ENCODE peak calls at places on chromosomes 12 and 14, in four cellular contexts. D is iPS DF 6.9, X is adipocyte, M is lung. W is an unnamed sample. For H3K36me3 and H3K4me1, the result is how much of the 10 kb centered on the place peaks cover.

GRCh38 chr12:9741726-9742125 is 8.8 kb upstream of the CLECL1 start:
- DNase-seq in D (no peak), X (no peak), M (no peak), W (no peak)

GRCh38 chr14:96585672-96586013 is 83.5 kb downstream of the PAPOLA start:
- DNase-seq in D (no peak), X (no peak), M (no peak), W (no peak)

GRCh38 chr12:6824962-6825381 is 3.2 kb upstream of the P3H3 start:
- DNase-seq in D (no peak), X (peak), M (no peak), W (no peak)

GRCh38 chr14:81449576-81449975 is 49.5 kb upstream of the STON2 start:
- DNase-seq in D (no peak), X (no peak), M (no peak), W (no peak)

GRCh38 chr12:110639336-110640178 is 25.6 kb downstream of the TCTN1 start:
- DNase-seq in D (no peak), X (peak), M (no peak), W (no peak)

GRCh38 chr12:34405286-34406227 is 383.3 kb downstream of the ALG10 start:
- DNase-seq in D (no peak), X (no peak), M (peak), W (no peak)

GRCh38 chr12:6851153-6851920 is at the start of gene CDCA3:
- DNase-seq in D (peak), X (peak), M (peak), W (peak)

GRCh38 chr12:31517994-31518393 is 72.9 kb downstream of the DENND5B start:
- DNase-seq in D (no peak), X (peak), M (no peak), W (no peak)

GRCh38 chr14:81233615-81234014 is 12.9 kb upstream of the GTF2A1 start:
- DNase-seq in D (no peak), X (no peak), M (no peak), W (no peak)

GRCh38 chr12:97763113-97763512 is 300.5 kb downstream of the RMST start:
- DNase-seq in D (no peak), X (no peak), M (no peak), W (no peak)

GRCh38 chr12:52208424-52209165 is 16.8 kb upstream of the KRT80 start:
- DNase-seq in D (no peak), X (no peak), M (no peak), W (no peak)

GRCh38 chr12:68943848-68944247 is 10.9 kb upstream of the CPM start:
- DNase-seq in D (no peak), X (no peak), M (no peak), W (no peak)

GRCh38 chr12:96487214-96487613 is 2.2 kb upstream of the CFAP54 start:
- DNase-seq in D (no peak), X (peak), M (no peak), W (no peak)

GRCh38 chr14:92615451-92615850 is 101.9 kb downstream of the RIN3 start:
- DNase-seq in D (no peak), X (no peak), M (no peak), W (peak)

GRCh38 chr12:82055391-82055790 is 296.2 kb upstream of the PPFIA2 start:
- DNase-seq in D (no peak), X (no peak), M (no peak), W (no peak)

GRCh38 chr12:121189887-121190155 is 20.1 kb upstream of the P2RX4 start:
- DNase-seq in D (no peak), X (no peak), M (no peak), W (no peak)

GRCh38 chr12:88578274-88578673 is 2.0 kb downstream of the KITLG start:
- DNase-seq in D (no peak), X (peak), M (no peak), W (no peak)

GRCh38 chr14:56339855-56340701 is 221.9 kb downstream of the PELI2 start:
- DNase-seq in D (no peak), X (peak), M (peak), W (peak)

GRCh38 chr14:75559451-75560187 is 18.8 kb upstream of the FLVCR2 start:
- DNase-seq in D (no peak), X (peak), M (peak), W (no peak)

GRCh38 chr12:29350080-29350479 is 30.9 kb downstream of the ERGIC2 start:
- DNase-seq in D (no peak), X (peak), M (no peak), W (no peak)

GRCh38 chr12:5988659-5989116 is 43.6 kb upstream of the ANO2 start:
- DNase-seq in D (peak), X (peak), M (peak), W (peak)

GRCh38 chr14:96255501-96256366 is at the start of gene BDKRB1:
- DNase-seq in D (no peak), X (peak), M (no peak), W (no peak)

GRCh38 chr14:93686313-93686712 is 102.0 kb downstream of the PRIMA1 start:
- DNase-seq in D (no peak), X (peak), M (no peak), W (no peak)

GRCh38 chr14:31154956-31155355 is 52.6 kb downstream of the HECTD1 start:
- DNase-seq in D (no peak), X (peak), M (no peak), W (no peak)

GRCh38 chr12:69732088-69732487 is 6.6 kb upstream of the RAB3IP start:
- DNase-seq in D (no peak), X (no peak), M (no peak), W (no peak)

GRCh38 chr12:30529489-30530269 is 166.0 kb downstream of the IPO8 start:
- DNase-seq in D (no peak), X (no peak), M (no peak), W (no peak)

GRCh38 chr14:35944847-35945246 is 118.7 kb downstream of the BRMS1L start:
- DNase-seq in D (peak), X (no peak), M (no peak), W (peak)

GRCh38 chr14:54147285-54147684 is 190.7 kb upstream of the BMP4 start:
- DNase-seq in D (no peak), X (peak), M (no peak), W (no peak)

GRCh38 chr14:60035177-60035576 is 56.5 kb upstream of the PCNX4 start:
- DNase-seq in D (no peak), X (no peak), M (no peak), W (no peak)

GRCh38 chr12:49903700-49904423 is at the start of gene FAIM2:
- DNase-seq in D (no peak), X (peak), M (no peak), W (no peak)

GRCh38 chr12:2624543-2625266 is 170.1 kb upstream of the FKBP4 start:
- DNase-seq in D (peak), X (peak), M (no peak), W (no peak)

GRCh38 chr12:67161322-67161918 is 107.7 kb upstream of the CAND1 start:
- DNase-seq in D (peak), X (peak), M (peak), W (no peak)

GRCh38 chr14:99876406-99876805 is 83.2 kb downstream of the EML1 start:
- DNase-seq in D (no peak), X (no peak), M (no peak), W (no peak)

GRCh38 chr14:65141523-65141922 is 39.2 kb upstream of the MAX start:
- DNase-seq in D (no peak), X (no peak), M (no peak), W (no peak)

GRCh38 chr12:117395766-117396165 is 34.3 kb upstream of the NOS1 start:
- DNase-seq in D (no peak), X (no peak), M (no peak), W (no peak)

GRCh38 chr12:128079-128478 is 61.5 kb downstream of the IQSEC3 start:
- DNase-seq in D (no peak), X (no peak), M (no peak), W (no peak)

GRCh38 chr12:11896530-11896929 is 174.2 kb upstream of the BCL2L14 start:
- DNase-seq in D (no peak), X (no peak), M (no peak), W (no peak)
- H3K36me3 ChIP-seq in D (under half), X (under half), M (under half), W (under half)

GRCh38 chr12:65492997-65493892 is 214.8 kb downstream of the MSRB3 start:
- DNase-seq in D (no peak), X (peak), M (no peak), W (no peak)

GRCh38 chr12:65493893-65494205 is 215.4 kb downstream of the MSRB3 start:
- DNase-seq in D (no peak), X (no peak), M (no peak), W (no peak)

GRCh38 chr12:65496617-65497016 is 218.1 kb downstream of the MSRB3 start:
- DNase-seq in D (no peak), X (peak), M (no peak), W (no peak)

GRCh38 chr12:65495233-65495632 is 216.8 kb downstream of the MSRB3 start:
- DNase-seq in D (no peak), X (peak), M (no peak), W (no peak)

DNA sequence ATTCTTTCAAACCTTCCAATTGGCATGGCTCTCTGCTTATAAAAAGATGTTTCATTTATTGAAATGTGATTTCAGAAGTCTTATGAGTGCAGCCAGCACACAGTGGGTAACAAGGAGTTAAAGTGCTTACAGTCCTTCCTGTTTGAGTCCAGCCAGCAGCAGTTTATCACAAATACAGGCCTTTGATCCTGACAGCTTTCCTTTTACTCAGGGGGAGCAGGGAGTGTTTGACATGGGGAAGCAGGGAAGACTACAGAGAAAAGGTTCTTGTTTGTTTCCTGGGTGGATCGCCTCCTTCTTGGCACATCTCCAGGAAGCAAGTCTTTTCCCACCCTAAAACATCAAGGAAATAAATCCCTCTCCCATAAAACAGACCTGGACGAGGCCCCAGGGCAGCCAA is 216.1 kb downstream of the MSRB3 start:
- DNase-seq in D (no peak), X (no peak), M (no peak), W (no peak)
- H3K4me1 ChIP-seq in D (under half), X (half or more), M (under half), W (under half)

GRCh38 chr12:76653342-76653741 is 93.8 kb upstream of the OSBPL8 start:
- DNase-seq in D (no peak), X (no peak), M (no peak), W (no peak)
- H3K4me3 ChIP-seq in D (no peak), X (no peak), M (no peak), W (no peak)

GRCh38 chr14:91313154-91313850 is 68.8 kb upstream of the GPR68 start:
- DNase-seq in D (no peak), X (no peak), M (no peak), W (no peak)

GRCh38 chr14:91308337-91308736 is 63.8 kb upstream of the GPR68 start:
- DNase-seq in D (no peak), X (no peak), M (no peak), W (no peak)

GRCh38 chr14:91309756-91310280 is 65.3 kb upstream of the GPR68 start:
- DNase-seq in D (no peak), X (no peak), M (no peak), W (no peak)

GRCh38 chr14:91311284-91311662 is 66.8 kb upstream of the GPR68 start:
- DNase-seq in D (no peak), X (no peak), M (no peak), W (no peak)

GRCh38 chr14:91310620-91311283 is 66.2 kb upstream of the GPR68 start:
- DNase-seq in D (no peak), X (no peak), M (no peak), W (peak)
- H3K36me3 ChIP-seq in D (under half), X (under half), M (under half), W (half or more)

DNA sequence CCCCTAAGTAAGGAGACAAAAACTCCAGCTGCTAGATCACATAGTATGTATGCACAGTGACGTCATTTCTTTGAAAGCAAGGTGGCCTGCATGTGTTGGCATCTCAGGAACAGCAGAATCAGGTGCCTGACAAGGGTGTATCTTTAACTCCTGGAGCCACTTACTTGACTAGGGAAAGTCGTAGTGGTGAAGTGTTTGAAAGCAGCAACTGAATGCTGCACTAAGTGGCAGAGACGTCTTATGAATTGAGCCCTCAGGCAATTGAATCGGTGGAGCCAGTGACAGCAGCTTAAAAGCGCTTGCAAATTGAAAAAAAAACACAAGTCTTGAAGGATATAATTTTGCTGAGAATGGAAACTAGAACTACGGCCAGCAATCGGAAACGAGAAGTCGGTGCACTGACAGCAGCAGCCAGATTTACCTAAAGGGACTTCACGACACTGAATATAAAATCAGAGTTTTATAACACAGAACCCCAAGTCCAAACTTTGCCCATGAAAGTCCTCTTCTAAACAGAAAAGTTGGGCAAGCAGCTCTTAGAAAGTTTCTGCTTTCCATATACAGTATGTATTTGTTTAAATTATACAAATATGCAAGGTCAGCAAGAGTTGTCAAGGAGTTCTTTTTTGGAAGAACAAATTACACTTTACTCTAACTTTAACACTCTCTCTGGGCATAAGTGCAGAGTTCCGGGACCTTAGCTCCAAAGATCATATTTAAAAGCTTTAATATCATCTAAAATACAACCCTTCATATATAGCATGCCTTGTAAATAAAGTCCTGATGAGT is 1.1 kb downstream of the IGF1 start:
- DNase-seq in D (no peak), X (peak), M (no peak), W (no peak)
- H3K4me1 ChIP-seq in D (under half), X (under half), M (under half), W (under half)

GRCh38 chr14:88323520-88324199 is 591 bp upstream of the KCNK10 start:
- DNase-seq in D (no peak), X (peak), M (no peak), W (no peak)

GRCh38 chr14:88321692-88322504 is 1.2 kb downstream of the KCNK10 start:
- DNase-seq in D (no peak), X (no peak), M (no peak), W (no peak)

GRCh38 chr14:88325883-88326282 is 2.8 kb upstream of the KCNK10 start:
- DNase-seq in D (no peak), X (no peak), M (no peak), W (no peak)

GRCh38 chr14:88322505-88323085 is 474 bp downstream of the KCNK10 start:
- DNase-seq in D (no peak), X (no peak), M (no peak), W (no peak)

GRCh38 chr14:88323086-88323519 is at the start of gene KCNK10:
- DNase-seq in D (no peak), X (no peak), M (no peak), W (no peak)
- H3K4me3 ChIP-seq in D (peak), X (peak), M (no peak), W (no peak)

GRCh38 chr12:54529581-54529980 is 19.8 kb upstream of the PDE1B start:
- DNase-seq in D (no peak), X (no peak), M (no peak), W (no peak)
- H3K36me3 ChIP-seq in D (under half), X (under half), M (under half), W (half or more)